ENCODE peak calls at places on chromosomes 16 and 17, in five cellular contexts. One of them, this sample, is unnamed.
A peak's percentile ranks its signal among the peaks of the same experiment; 100 is the strongest.

GRCh38 chr16:10738231-10739077 is 5.2 kb upstream of the NUBP1 start:
- DNase-seq in AG04450: no peak
- DNase-seq in ascending aorta: peak; percentile 51
- DNase-seq in colonic mucosa: no peak
- DNase-seq in astrocyte: peak; percentile 58
- DNase-seq in this sample: peak; percentile 92

GRCh38 chr16:6081320-6081976 is 983.9 kb upstream of the EEF2KMT start:
- DNase-seq in AG04450: no peak
- DNase-seq in ascending aorta: no peak
- DNase-seq in colonic mucosa: peak; percentile 56
- DNase-seq in astrocyte: peak; percentile 6
- DNase-seq in this sample: no peak

GRCh38 chr16:11302977-11303376 is 21.8 kb upstream of the PRM1 start:
- DNase-seq in AG04450: no peak
- DNase-seq in ascending aorta: no peak
- DNase-seq in colonic mucosa: no peak
- DNase-seq in astrocyte: no peak
- DNase-seq in this sample: no peak

GRCh38 chr16:35186045-35186759 is 1726.8 kb downstream of the TP53TG3F start:
- DNase-seq in AG04450: no peak
- DNase-seq in ascending aorta: no peak
- DNase-seq in colonic mucosa: no peak
- DNase-seq in astrocyte: no peak
- DNase-seq in this sample: peak; percentile 60

GRCh38 chr16:89155184-89155679 is 16.3 kb upstream of the CDH15 start:
- DNase-seq in AG04450: peak; percentile 47
- DNase-seq in ascending aorta: peak; percentile 39
- DNase-seq in colonic mucosa: peak; percentile 44
- DNase-seq in astrocyte: peak; percentile 47
- DNase-seq in this sample: no peak

GRCh38 chr16:2328428-2328827 is 12.1 kb downstream of the ABCA3 start:
- DNase-seq in AG04450: no peak
- DNase-seq in ascending aorta: no peak
- DNase-seq in colonic mucosa: no peak
- DNase-seq in astrocyte: no peak
- DNase-seq in this sample: no peak

GRCh38 chr17:2723997-2724782 is 12.6 kb upstream of the CLUH start:
- DNase-seq in AG04450: no peak
- DNase-seq in ascending aorta: no peak
- DNase-seq in colonic mucosa: peak; percentile 74
- DNase-seq in astrocyte: no peak
- DNase-seq in this sample: no peak

GRCh38 chr16:75580-76501 is 2.2 kb upstream of the MPG start:
- DNase-seq in AG04450: no peak
- DNase-seq in ascending aorta: peak; percentile 43
- DNase-seq in colonic mucosa: peak; percentile 63
- DNase-seq in astrocyte: peak; percentile 67
- DNase-seq in this sample: peak; percentile 92

GRCh38 chr17:31068291-31068690 is 26.5 kb upstream of the NF1 start:
- DNase-seq in AG04450: no peak
- DNase-seq in ascending aorta: no peak
- DNase-seq in colonic mucosa: peak; percentile 64
- DNase-seq in astrocyte: no peak
- DNase-seq in this sample: no peak

GRCh38 chr16:51125992-51126391 is 25.1 kb downstream of the SALL1 start:
- DNase-seq in AG04450: no peak
- DNase-seq in ascending aorta: no peak
- DNase-seq in colonic mucosa: no peak
- DNase-seq in astrocyte: no peak
- DNase-seq in this sample: no peak

GRCh38 chr16:22330326-22330725 is 33.1 kb downstream of the POLR3E start:
- DNase-seq in AG04450: no peak
- DNase-seq in ascending aorta: no peak
- DNase-seq in colonic mucosa: no peak
- DNase-seq in astrocyte: no peak
- DNase-seq in this sample: no peak

GRCh38 chr16:55622302-55622701 is 33.5 kb upstream of the SLC6A2 start:
- DNase-seq in AG04450: no peak
- DNase-seq in ascending aorta: no peak
- DNase-seq in colonic mucosa: no peak
- DNase-seq in astrocyte: no peak
- DNase-seq in this sample: no peak

DNA sequence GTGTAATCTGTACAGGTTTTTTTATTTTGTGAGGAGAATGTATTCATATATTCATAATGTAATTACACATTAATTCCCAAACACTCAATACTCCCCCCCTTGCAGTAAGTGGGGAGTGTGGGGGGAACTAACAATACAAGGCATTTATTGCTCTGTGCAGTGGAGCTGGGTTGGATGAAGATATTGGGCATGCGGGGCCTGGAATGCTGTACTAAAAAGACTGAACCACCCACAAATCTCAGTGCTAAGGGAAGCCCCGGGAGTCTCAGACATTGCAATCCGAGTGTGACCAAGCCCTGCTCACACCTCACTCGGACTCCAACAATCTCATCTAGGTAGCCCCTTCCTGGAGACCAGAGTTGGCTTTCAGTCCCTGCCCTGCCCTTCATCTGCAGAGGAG is 6.0 kb downstream of the PLLP start:
- DNase-seq in AG04450: no peak
- DNase-seq in ascending aorta: no peak
- DNase-seq in colonic mucosa: no peak
- DNase-seq in astrocyte: no peak
- DNase-seq in this sample: peak; percentile 61
- H3K4me3 ChIP-seq in AG04450: no peak overlapping the region
- H3K4me3 ChIP-seq in ascending aorta: no peak overlapping the region
- H3K4me3 ChIP-seq in colonic mucosa: no peak overlapping the region
- H3K4me3 ChIP-seq in astrocyte: no peak overlapping the region
- H3K4me3 ChIP-seq in this sample: no peak overlapping the region

DNA sequence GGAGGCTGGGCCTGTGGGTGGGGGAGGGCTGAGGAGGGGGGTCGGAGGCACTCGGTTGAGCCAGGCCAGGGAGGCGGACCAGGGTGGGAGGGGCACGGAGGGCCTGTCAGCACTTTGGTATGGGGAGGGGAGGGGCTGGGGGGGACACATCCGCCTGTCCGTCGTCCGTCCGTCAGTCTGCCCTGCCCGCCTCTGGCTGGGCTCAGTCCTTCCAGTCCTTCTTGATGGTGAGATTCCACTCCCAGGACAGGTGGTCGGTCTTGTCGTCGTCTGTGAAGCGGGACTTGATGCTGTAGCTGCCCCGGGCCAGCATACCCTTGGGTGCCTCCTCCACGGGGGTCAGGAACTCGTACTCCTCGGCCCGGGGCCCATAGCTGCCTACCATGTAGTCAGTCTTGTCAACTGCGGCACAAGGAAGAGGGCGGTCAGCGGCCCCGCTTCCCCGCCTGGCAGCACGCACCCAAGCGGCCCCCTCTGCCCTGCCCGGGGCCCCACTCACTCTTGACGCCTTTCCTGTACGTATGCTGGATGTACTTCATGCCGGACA is 2.4 kb downstream of the ARHGDIA start:
- DNase-seq in AG04450: peak; percentile 64
- DNase-seq in ascending aorta: no peak
- DNase-seq in colonic mucosa: no peak
- DNase-seq in astrocyte: peak; percentile 81
- DNase-seq in this sample: no peak
- H3K27ac ChIP-seq in AG04450: peak overlapping the region; percentile 88
- H3K27ac ChIP-seq in ascending aorta: peak overlapping the region; percentile 96
- H3K27ac ChIP-seq in colonic mucosa: peak overlapping the region; percentile 80
- H3K27ac ChIP-seq in astrocyte: peak overlapping the region; percentile 90
- H3K27ac ChIP-seq in this sample: peak overlapping the region; percentile 100

DNA sequence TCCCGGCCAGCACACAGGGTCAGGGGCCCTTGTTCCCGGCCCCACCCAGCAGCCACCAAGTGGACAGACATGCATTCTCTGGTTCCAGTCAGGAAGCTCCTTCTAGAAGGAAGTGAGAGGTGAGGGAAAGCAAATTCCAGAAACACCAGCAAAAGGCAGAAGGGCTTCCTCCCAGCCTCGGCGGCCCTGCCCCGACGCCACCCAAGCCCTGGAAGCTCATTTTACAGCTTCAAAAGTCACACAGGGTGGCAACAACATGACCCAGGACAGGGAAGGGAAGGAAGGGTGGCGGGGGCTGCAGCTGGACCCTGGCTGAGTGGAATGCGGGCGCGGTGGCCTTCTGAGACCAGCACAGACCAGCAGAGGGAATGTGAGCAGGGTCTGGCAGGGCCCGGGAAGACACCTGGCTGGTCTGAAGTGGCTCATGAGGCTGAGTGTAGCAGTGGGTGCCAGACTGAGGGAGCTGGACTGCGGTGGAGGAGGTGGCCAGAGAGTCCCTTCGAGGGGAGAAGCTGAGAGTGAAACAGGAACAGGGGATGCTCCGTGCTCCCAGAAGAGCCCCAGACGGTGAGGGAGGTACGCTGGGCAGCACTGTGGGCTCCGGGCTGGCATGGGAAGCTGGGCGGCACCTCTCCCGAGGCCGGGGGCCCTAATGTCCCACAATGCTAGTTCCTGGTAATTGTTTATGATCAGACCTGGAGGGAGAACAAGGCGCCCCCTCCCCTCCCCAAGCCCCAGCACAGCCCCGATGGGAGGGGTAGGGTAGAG is 1.9 kb upstream of the UNC13D start:
- DNase-seq in AG04450: no peak
- DNase-seq in ascending aorta: no peak
- DNase-seq in colonic mucosa: peak; percentile 71
- DNase-seq in astrocyte: no peak
- DNase-seq in this sample: no peak
- TF ChIP-seq CTCF in AG04450: peak; percentile 4
- TF ChIP-seq CTCF in ascending aorta: no peak
- TF ChIP-seq CTCF in colonic mucosa: no peak
- TF ChIP-seq CTCF in astrocyte: no peak
- TF ChIP-seq CTCF in this sample: no peak

GRCh38 chr17:5584383-5584951 is at the start of gene NLRP1:
- DNase-seq in AG04450: peak; percentile 75
- DNase-seq in ascending aorta: peak; percentile 88
- DNase-seq in colonic mucosa: peak; percentile 87
- DNase-seq in astrocyte: peak; percentile 89
- DNase-seq in this sample: peak; percentile 92

GRCh38 chr17:5581655-5582054 is 2.7 kb downstream of the NLRP1 start:
- DNase-seq in AG04450: no peak
- DNase-seq in ascending aorta: no peak
- DNase-seq in colonic mucosa: no peak
- DNase-seq in astrocyte: no peak
- DNase-seq in this sample: no peak

GRCh38 chr17:5584971-5585794 is 874 bp upstream of the NLRP1 start:
- DNase-seq in AG04450: peak; percentile 49
- DNase-seq in ascending aorta: no peak
- DNase-seq in colonic mucosa: no peak
- DNase-seq in astrocyte: peak; percentile 90
- DNase-seq in this sample: no peak

GRCh38 chr17:5582177-5582885 is 2.0 kb downstream of the NLRP1 start:
- DNase-seq in AG04450: no peak
- DNase-seq in ascending aorta: no peak
- DNase-seq in colonic mucosa: no peak
- DNase-seq in astrocyte: no peak
- DNase-seq in this sample: no peak

GRCh38 chr17:5583426-5584382 is 605 bp downstream of the NLRP1 start:
- DNase-seq in AG04450: no peak
- DNase-seq in ascending aorta: no peak
- DNase-seq in colonic mucosa: peak; percentile 25
- DNase-seq in astrocyte: no peak
- DNase-seq in this sample: no peak
- H3K4me3 ChIP-seq in AG04450: peak overlapping the region; percentile 75
- H3K4me3 ChIP-seq in ascending aorta: peak overlapping the region; percentile 80
- H3K4me3 ChIP-seq in colonic mucosa: peak overlapping the region; percentile 33
- H3K4me3 ChIP-seq in astrocyte: peak overlapping the region; percentile 15
- H3K4me3 ChIP-seq in this sample: peak overlapping the region; percentile 74

GRCh38 chr17:33196883-33197282 is 96.2 kb downstream of the ASIC2 start:
- DNase-seq in AG04450: no peak
- DNase-seq in ascending aorta: no peak
- DNase-seq in colonic mucosa: no peak
- DNase-seq in astrocyte: no peak
- DNase-seq in this sample: no peak
- H3K27ac ChIP-seq in AG04450: no peak overlapping the region
- H3K27ac ChIP-seq in ascending aorta: no peak overlapping the region
- H3K27ac ChIP-seq in colonic mucosa: no peak overlapping the region
- H3K27ac ChIP-seq in astrocyte: no peak overlapping the region
- H3K27ac ChIP-seq in this sample: no peak overlapping the region

DNA sequence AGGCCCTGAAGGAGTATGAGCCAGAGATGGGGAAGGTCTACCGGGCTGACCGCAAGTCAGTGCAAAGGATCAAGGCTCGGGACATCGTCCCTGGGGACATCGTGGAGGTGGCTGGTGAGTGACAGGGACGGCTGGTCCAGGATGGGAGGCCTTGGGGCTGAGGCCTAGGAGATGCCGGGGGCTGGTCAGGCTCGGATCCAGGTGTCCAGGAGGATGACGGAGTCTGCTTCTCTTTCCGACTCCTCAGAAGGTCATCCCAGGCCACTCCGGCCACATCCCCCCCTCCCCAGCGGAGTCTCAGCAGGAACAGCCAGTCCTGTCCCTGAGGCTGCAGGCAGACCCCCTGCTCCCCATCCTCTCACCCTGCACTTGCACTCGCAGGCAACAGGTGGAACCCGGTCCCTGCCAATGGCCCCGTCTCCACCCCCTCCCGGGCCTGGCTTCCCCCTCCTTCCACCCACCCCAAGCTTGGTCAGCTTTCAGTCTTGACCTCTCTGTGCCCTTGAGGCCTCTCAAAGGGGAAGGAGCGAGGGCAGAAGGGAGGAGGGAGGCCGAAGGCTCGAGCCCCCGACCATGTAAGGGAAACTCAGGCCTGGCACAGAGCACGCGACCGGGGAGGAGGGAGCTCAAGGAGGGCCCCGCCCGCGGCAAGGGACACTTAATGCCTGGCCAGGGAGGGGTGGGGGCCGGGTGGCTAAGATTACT is 4.3 kb downstream of the ATP2A1 start:
- DNase-seq in AG04450: no peak
- DNase-seq in ascending aorta: no peak
- DNase-seq in colonic mucosa: no peak
- DNase-seq in astrocyte: no peak
- DNase-seq in this sample: no peak
- TF ChIP-seq CTCF in AG04450: no peak
- TF ChIP-seq CTCF in ascending aorta: no peak
- TF ChIP-seq CTCF in colonic mucosa: no peak
- TF ChIP-seq CTCF in astrocyte: no peak
- TF ChIP-seq CTCF in this sample: no peak

DNA sequence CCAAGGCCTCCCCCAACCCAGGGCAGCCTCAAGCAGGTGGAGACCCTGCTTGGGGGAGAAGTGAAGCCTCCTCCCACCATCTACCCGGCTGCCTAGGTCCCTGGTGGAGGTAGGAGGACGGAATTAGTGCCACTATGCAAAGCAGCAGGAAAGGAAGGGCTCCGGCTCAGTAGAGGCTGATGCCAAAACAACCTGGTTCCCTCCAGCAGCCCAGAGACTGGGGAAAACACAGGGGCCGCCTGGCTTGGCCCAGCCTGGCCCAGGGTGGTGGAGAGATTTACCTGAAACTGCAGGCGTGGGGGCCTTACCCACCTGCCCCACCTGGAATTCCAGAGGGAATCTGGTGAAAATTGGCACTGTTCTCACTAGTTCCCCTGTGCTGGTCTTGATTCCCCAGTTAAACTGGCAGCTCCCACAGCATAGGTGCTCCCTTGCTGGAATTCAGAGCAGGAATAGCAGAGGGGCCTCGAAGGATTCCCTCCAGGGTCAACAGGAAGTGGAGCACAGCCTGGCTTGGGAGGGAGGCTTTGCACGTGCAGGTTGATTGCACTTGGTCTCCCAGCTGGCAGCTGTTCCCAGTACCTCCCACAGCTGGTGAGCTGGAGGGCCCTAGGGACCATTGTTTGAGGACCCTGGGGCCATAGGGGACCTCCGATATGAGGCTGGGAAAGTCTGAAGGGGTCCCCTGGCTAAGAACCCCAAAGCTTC is 4.5 kb downstream of the CD79B start:
- DNase-seq in AG04450: no peak
- DNase-seq in ascending aorta: no peak
- DNase-seq in colonic mucosa: no peak
- DNase-seq in astrocyte: no peak
- DNase-seq in this sample: no peak
- H3K4me3 ChIP-seq in AG04450: no peak overlapping the region
- H3K4me3 ChIP-seq in ascending aorta: no peak overlapping the region
- H3K4me3 ChIP-seq in colonic mucosa: no peak overlapping the region
- H3K4me3 ChIP-seq in astrocyte: no peak overlapping the region
- H3K4me3 ChIP-seq in this sample: no peak overlapping the region

This sample was measured in coronary artery.